ENCODE peak calls at places on chromosomes 12 and 14, in five cellular contexts. Q is testis, W is fibroblast of the aortic adventitia, U is pancreas, H is WTC11. Y is an unnamed sample.

GRCh38 chr12:124674937-124675336 is 107.5 kb upstream of the NCOR2 start:
- DNase-seq in W (no peak), H (no peak), Q (no peak), U (no peak), Y (no peak)

GRCh38 chr12:16027012-16027411 is 115.9 kb downstream of the DERA start:
- DNase-seq in W (peak), U (no peak), H (no peak), Q (no peak), Y (no peak)

GRCh38 chr12:131589966-131590365 is 120.9 kb upstream of the SFSWAP start:
- DNase-seq in U (no peak), Q (no peak), H (no peak), W (no peak), Y (no peak)

GRCh38 chr14:39015360-39015961 is 87.6 kb downstream of the SEC23A start:
- DNase-seq in H (peak), Q (peak), U (no peak), W (peak), Y (no peak)

GRCh38 chr12:75177997-75178396 is 31.6 kb downstream of the KCNC2 start:
- DNase-seq in Q (no peak), W (peak), U (no peak), H (no peak), Y (no peak)

GRCh38 chr14:73209943-73210342 is 27.4 kb upstream of the PAPLN start:
- DNase-seq in U (no peak), H (no peak), Q (no peak), W (peak), Y (no peak)

GRCh38 chr12:12333980-12334709 is 15.9 kb downstream of the MANSC1 start:
- DNase-seq in W (peak), U (peak), Q (peak), H (peak), Y (peak)

GRCh38 chr12:40198601-40199000 is 26.2 kb upstream of the LRRK2 start:
- DNase-seq in H (no peak), W (no peak), Q (no peak), U (no peak), Y (no peak)

GRCh38 chr12:42277426-42278115 is 39.5 kb upstream of the YAF2 start:
- DNase-seq in U (no peak), W (no peak), H (no peak), Q (no peak), Y (no peak)

GRCh38 chr14:20624495-20625070 is 16.9 kb downstream of the OR6S1 start:
- DNase-seq in U (no peak), Q (peak), W (peak), H (peak), Y (peak)

GRCh38 chr14:100292301-100292775 is 13.9 kb downstream of the SLC25A29 start:
- DNase-seq in Q (peak), W (no peak), U (no peak), H (peak), Y (peak)

GRCh38 chr12:113407931-113408585 is 4.4 kb upstream of the SDS start:
- DNase-seq in W (peak), H (no peak), U (no peak), Q (peak), Y (no peak)

GRCh38 chr12:115103884-115104883 is 420.2 kb upstream of the TBX3 start:
- DNase-seq in Q (peak), U (no peak), W (peak), H (no peak), Y (no peak)

GRCh38 chr14:60561845-60562746 is 53.1 kb downstream of the SIX6 start:
- DNase-seq in W (peak), H (peak), Q (peak), U (no peak), Y (peak)

GRCh38 chr12:11706509-11707331 is 57.2 kb downstream of the ETV6 start:
- DNase-seq in Q (no peak), U (no peak), W (no peak), H (no peak), Y (no peak)

GRCh38 chr12:2976581-2976996 is 17.4 kb downstream of the TEAD4 start:
- DNase-seq in H (peak), W (peak), Q (no peak), U (no peak), Y (no peak)

GRCh38 chr14:90388437-90388836 is 8.4 kb upstream of the CALM1 start:
- DNase-seq in H (peak), U (peak), Q (no peak), W (peak), Y (no peak)

DNA sequence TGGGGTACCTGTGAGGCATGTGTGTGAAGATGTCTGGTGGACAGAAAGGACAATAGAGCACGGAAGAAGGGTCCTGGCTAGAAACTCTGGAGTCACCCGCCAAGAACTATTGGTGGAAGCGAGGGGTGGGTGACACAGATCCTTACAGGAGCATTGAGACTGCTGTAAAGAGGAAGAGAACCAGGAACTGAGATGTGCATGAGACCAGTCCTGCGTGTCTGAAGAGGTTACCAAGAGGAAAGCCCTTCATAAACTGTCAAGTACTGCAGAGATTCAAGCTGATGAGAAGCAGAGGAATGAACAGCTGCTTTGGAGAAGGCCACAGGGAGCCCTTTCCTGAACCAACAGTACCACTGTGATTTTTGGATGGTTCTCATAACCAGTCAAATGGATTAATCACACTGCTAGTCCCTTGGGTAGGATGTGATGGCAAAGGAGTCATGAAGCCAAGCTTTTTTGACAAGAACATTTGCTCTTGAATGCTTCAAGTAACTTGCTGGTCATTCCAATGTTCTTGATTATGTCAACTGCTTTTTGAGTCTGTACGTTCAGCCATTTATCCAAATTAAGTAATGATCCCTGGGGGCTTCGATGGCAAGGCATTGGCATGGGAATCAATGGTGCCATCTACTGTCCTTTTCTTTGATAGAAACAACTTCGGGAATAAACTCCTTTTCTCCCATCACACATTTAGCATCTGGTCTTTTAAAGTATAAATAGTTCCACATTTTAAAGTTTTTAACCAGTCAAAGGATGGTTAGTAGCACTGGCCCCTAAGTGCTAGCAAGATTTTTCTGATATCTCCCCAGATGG is 42.9 kb downstream of the GPR135 start:
- DNase-seq in Q (no peak), H (no peak), U (no peak), W (peak), Y (no peak)
- TF ChIP-seq CTCF in Q (no peak), H (no peak), U (no peak), W (peak), Y (no peak)

DNA sequence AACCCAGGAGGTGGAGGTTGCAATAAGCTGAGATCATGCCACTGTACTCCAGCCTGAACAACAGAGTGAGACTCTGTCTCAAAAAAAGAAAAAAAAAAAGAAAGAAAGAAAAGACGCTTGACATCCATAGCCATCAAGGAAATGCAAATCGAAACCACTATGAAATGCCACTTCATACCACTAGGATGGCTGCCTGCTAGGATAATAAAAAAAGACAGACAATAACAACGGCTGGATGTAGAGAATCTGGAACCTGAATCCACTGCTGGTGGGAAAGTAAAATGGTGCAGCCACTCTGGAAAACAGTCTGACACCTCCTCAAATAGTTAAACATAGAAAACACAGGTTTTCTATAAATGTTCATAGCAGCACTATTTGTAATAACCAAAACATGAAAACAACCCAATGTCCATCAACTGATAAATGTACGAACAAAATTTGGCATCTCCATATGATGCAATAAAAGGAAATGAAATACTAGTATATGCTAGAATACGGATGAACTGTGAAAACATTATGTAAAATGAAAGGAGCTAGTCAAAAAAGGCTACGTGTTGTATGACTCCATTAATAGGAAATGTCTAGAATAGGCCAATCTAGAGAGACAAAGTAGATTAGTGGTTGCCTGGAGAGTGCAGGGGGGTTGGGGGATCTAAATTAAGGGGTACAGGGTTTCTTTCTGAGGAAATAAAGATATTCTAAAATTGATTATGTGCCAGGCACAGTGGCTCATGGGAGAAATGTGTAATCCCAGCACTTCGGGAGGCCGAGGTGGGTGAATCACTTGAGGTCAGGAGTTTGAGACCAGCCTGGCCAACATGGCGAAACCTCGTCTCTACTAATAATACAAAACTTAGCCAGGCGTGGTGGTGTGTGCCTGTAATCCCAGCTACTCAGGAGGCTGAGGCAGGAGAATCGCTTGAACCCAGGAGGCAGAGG is 9.7 kb downstream of the WSB2 start:
- DNase-seq in U (no peak), W (no peak), Q (no peak), H (no peak), Y (no peak)
- TF ChIP-seq CTCF in U (no peak), W (no peak), Q (no peak), H (no peak), Y (peak)

DNA sequence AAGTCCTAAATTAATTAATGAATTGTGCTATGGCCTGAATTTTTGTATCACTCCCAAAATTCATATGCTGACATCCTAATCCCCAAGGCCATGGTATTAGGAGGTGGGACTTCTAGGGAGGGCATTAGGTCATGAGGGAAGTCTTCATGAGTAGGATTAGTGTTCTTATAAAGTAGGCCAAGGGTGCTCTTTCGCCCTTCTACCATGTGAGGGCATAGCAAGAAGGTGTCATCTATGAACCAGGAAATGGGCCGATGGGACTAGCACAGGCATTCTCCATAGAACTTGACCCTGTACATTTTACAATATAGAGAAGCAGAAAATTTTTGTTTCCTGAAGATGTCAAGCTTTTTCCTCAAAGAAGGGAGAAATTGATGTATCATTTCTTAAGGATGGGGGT is 12.5 kb downstream of the SYT10 start:
- DNase-seq in U (no peak), Q (peak), W (peak), H (peak), Y (no peak)
- TF ChIP-seq CTCF in U (no peak), Q (no peak), W (peak), H (peak), Y (no peak)

DNA sequence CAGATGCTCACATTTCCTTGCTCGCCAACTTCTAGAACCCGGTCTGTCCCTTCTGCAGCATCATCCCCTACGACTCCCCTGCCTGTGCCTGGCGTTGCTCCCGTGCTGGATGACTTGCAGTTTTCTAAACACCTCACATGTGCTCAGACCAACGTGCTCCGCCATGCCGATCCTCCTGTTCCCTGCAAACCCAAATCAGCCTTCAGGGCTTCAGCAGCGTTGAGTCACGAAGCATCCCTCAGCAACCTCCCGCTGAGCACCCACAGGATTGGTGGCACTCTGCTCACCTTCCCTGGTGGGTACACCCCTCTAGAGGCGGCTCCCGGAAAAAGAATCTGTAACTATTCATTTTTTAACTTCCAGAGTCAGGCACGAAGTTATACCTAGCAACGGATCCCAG is 2.8 kb upstream of the PIWIL1 start:
- DNase-seq in W (no peak), U (no peak), Q (no peak), H (no peak), Y (no peak)
- TF ChIP-seq CTCF in W (no peak), U (no peak), Q (no peak), H (no peak), Y (no peak)

GRCh38 chr12:31629756-31630732 is 29.4 kb upstream of the ETFBKMT start:
- DNase-seq in Q (peak), H (no peak), U (no peak), W (peak), Y (no peak)
- TF ChIP-seq CTCF in Q (no peak), H (no peak), U (no peak), W (no peak), Y (no peak)

DNA sequence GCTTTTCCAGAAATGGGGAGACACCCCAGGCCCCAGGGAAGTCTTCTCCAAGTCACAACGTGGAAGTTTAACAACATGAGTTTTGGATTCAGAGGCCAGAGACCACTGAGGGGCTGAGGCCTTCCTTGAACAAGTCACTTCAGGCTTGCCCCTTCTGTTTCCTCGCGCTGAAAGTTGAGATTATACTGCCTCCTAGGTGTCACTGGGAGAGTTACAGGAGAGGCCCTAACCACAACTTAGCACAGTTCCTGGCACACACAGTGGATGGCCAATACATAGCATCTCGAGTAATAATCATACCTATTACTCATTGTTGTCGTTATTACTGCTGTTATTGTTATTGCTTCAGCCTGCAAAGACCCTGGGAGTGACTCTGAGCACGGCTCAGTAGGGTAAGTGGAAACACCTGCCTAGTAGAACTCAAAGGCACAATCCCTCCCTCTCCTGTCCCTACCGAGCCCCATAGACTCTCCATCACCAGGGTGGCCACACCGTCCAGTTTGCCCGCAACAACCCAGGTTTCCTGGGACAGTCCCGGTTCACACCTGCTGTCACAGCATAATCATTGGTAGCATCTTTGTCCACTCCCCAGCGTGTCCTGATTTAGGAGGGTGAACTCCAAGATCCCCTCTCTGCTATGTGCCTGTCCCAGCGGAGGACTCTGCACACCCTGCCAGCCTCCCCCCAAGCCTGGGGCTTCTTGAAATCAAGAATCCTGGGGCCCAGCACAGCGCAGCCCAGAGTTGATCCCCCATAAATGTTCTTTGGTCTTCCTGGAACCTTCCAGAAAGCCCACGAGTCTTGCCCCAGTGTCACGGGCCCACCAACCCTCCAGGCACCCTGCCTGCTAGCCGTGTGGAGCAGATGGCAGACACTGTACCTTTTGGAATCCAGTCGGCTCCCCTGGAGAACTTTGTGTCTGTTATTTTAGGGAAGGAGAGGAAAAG is 85.0 kb downstream of the SYNE3 start:
- DNase-seq in U (no peak), W (peak), Q (peak), H (peak), Y (no peak)
- TF ChIP-seq CTCF in U (peak), W (peak), Q (peak), H (no peak), Y (peak)

GRCh38 chr12:54933381-54933780 is 51.2 kb downstream of the TESPA1 start:
- DNase-seq in W (peak), Q (no peak), H (no peak), U (no peak), Y (no peak)

GRCh38 chr12:54934419-54934818 is 50.1 kb downstream of the TESPA1 start:
- DNase-seq in W (no peak), H (no peak), Q (no peak), U (no peak), Y (no peak)

GRCh38 chr12:54937376-54937775 is 47.2 kb downstream of the TESPA1 start:
- DNase-seq in Q (no peak), U (no peak), W (no peak), H (no peak), Y (no peak)

GRCh38 chr12:54936736-54937135 is 47.8 kb downstream of the TESPA1 start:
- DNase-seq in U (no peak), Q (no peak), W (no peak), H (no peak), Y (no peak)

DNA sequence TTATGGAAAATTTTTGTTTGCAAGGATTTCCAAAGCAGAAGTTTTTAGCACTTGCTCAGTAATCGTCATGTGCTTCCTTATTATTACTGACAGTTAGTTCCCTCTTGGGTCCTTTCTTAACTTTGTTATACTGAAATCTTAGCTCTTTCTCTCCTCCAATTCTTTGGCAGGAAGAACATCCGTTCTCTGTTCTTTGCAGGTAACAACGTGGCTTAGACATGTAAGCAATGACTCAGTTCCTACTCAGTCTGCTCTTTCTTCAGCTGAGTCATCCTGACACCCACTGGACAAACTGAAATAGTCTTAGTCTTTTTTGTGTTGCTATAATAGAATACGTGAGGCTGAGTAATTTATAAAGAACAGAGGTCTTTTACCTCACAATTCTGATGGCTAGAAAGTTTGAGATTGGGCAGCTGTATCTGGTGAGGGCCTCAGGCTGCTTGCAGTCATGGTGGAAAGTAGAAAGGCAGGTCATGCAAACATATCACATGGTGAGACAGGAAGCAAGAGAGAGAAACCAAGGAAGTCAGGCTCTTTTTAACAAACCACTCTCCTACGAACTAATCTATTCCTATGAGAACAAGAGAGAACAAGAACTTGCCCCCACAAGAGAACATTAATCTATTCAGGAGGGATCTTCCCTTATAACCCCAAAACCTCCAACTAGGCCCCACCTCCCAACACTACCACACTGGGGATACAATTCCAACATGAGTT is 49.2 kb downstream of the TESPA1 start:
- DNase-seq in Q (no peak), W (peak), H (no peak), U (no peak), Y (no peak)
- TF ChIP-seq CTCF in Q (no peak), W (no peak), H (no peak), U (no peak), Y (no peak)

GRCh38 chr14:75141062-75141461 is 14.2 kb upstream of the NEK9 start:
- DNase-seq in U (no peak), W (no peak), Q (no peak), H (no peak), Y (no peak)

GRCh38 chr14:75140620-75141019 is 13.8 kb upstream of the NEK9 start:
- DNase-seq in Q (no peak), W (no peak), H (no peak), U (no peak), Y (no peak)

GRCh38 chr14:75143761-75144527 is 17.1 kb upstream of the NEK9 start:
- DNase-seq in Q (no peak), U (no peak), W (no peak), H (no peak), Y (no peak)

GRCh38 chr14:75142494-75142893 is 15.6 kb upstream of the NEK9 start:
- DNase-seq in W (no peak), H (no peak), U (no peak), Q (no peak), Y (no peak)

DNA sequence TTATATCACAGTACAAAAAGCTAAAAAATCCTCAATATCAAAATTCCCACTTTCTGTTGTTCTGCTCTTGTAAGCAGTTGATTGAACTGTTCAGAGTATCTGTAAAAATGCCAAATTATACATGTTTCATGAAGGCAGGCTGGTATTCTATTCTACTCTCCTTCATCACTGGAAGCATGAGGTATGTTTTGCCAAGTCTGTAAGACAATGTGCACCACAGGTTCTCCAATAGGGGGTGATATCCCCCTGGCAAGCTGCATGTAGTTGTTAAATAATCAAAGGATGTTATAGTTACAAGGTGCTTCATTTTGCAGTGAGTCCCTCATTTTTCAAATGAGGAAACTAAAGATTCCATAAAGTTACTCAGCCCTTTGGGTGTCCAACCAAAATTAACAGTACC is 15.1 kb upstream of the NEK9 start:
- DNase-seq in W (peak), U (no peak), H (no peak), Q (peak), Y (no peak)
- TF ChIP-seq CTCF in W (peak), U (no peak), H (no peak), Q (peak), Y (peak)